ENCODE peak calls at places on chromosomes 11 and 22, in ten cellular contexts. B is adrenal gland, F is body of pancreas, P is Peyer's patch, O is H9, Z is GM23338, V is GM12865, D is astrocyte of the spinal cord, A is IMR-90, N is heart left ventricle. M is an unnamed sample.

GRCh38 chr22:35140879-35141745 is 75.2 kb downstream of the ISX start:
- DNase-seq in D (no peak), O (peak), P (peak), A (no peak), V (peak), F (no peak), B (no peak), N (no peak), Z (peak), M (peak)

GRCh38 chr11:77661670-77662069 is 24.1 kb upstream of the CLNS1A start:
- DNase-seq in P (no peak), Z (no peak), F (no peak), N (no peak), V (no peak), A (no peak), D (no peak), O (no peak), B (no peak), M (no peak)

GRCh38 chr11:134346101-134346975 is 14.6 kb downstream of the GLB1L2 start:
- DNase-seq in D (no peak), B (no peak), A (no peak), P (no peak), O (peak), V (no peak), Z (no peak), N (no peak), F (no peak), M (no peak)

GRCh38 chr22:25928038-25928437 is 186.1 kb downstream of the MYO18B start:
- DNase-seq in P (no peak), F (no peak), B (no peak), D (no peak), O (no peak), A (no peak), N (no peak), V (no peak), Z (peak), M (no peak)

GRCh38 chr11:112780351-112781043 is 180.7 kb upstream of the NCAM1 start:
- DNase-seq in P (no peak), B (no peak), O (no peak), Z (no peak), D (peak), F (no peak), V (no peak), N (peak), A (peak), M (no peak)

GRCh38 chr11:47105541-47105940 is 71.1 kb downstream of the ARFGAP2 start:
- DNase-seq in D (no peak), N (no peak), B (no peak), O (no peak), P (no peak), V (no peak), Z (no peak), A (no peak), F (no peak), M (no peak)

GRCh38 chr11:77517226-77517625 is 43.3 kb upstream of the PAK1 start:
- DNase-seq in P (no peak), V (no peak), A (no peak), Z (no peak), D (peak), F (no peak), N (no peak), O (no peak), B (no peak), M (no peak)

GRCh38 chr22:21834869-21835268 is 32.6 kb downstream of the MAPK1 start:
- DNase-seq in A (no peak), D (no peak), Z (no peak), B (no peak), F (no peak), O (no peak), V (peak), P (peak), N (no peak), M (no peak)

GRCh38 chr11:82680252-82680651 is 53.4 kb downstream of the FAM181B start:
- DNase-seq in B (no peak), Z (no peak), V (no peak), N (no peak), P (no peak), D (no peak), O (no peak), F (no peak), A (no peak), M (no peak)

GRCh38 chr22:28799834-28800307 is 498 bp downstream of the XBP1 start:
- DNase-seq in A (peak), V (peak), P (peak), B (peak), F (peak), N (peak), D (peak), O (peak), Z (peak), M (peak)

GRCh38 chr22:28798810-28799124 is 1.6 kb downstream of the XBP1 start:
- DNase-seq in V (no peak), B (no peak), D (no peak), N (no peak), A (no peak), O (no peak), F (no peak), P (no peak), Z (no peak), M (no peak)

GRCh38 chr22:28799125-28799833 is 1.1 kb downstream of the XBP1 start:
- DNase-seq in V (peak), O (no peak), Z (peak), P (peak), A (peak), D (peak), N (peak), B (peak), F (peak), M (no peak)

GRCh38 chr22:28801845-28802594 is 1.7 kb upstream of the XBP1 start:
- DNase-seq in P (peak), D (no peak), A (no peak), F (peak), O (no peak), N (no peak), Z (peak), V (peak), B (no peak), M (no peak)

GRCh38 chr22:28800308-28801041 is at the start of gene XBP1:
- DNase-seq in D (peak), B (peak), P (peak), A (peak), O (peak), V (peak), F (peak), N (peak), Z (peak), M (peak)
- TF ChIP-seq CTCF in D (no peak), B (no peak), P (no peak), A (no peak), O (no peak), V (no peak), F (no peak), N (no peak), Z (no peak), M (no peak)

DNA sequence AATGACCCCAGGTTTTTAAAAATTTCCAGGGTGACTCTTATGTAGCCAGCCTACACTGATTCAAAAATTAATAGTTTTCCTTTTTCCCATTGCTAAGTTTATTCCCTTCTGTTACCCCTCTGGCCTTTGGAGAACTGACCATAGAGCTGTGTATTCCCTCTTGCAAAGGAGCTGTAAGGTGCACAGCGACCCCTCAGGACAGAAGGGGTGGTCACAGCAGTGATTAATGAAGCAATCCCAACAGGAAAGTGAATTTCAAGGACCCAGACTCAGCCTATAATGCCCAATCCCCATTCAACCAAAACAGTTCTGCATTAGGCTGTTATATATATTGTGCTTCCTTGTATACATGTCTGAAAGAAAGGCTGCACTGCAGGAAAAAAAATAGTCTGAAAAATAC is 147.1 kb downstream of the WT1 start:
- DNase-seq in O (peak), V (no peak), A (no peak), B (no peak), D (no peak), P (no peak), F (no peak), N (no peak), Z (peak), M (no peak)
- TF ChIP-seq CTCF in O (peak), V (no peak), A (no peak), B (no peak), D (peak), P (no peak), F (no peak), N (no peak), Z (peak), M (no peak)

GRCh38 chr11:58786693-58787092 is 55.0 kb upstream of the GLYAT start:
- DNase-seq in V (no peak), D (no peak), Z (no peak), O (no peak), P (no peak), N (no peak), A (no peak), B (no peak), F (no peak), M (no peak)

GRCh38 chr11:58782066-58782465 is 50.3 kb upstream of the GLYAT start:
- DNase-seq in F (no peak), V (no peak), Z (no peak), O (no peak), D (no peak), P (no peak), B (no peak), N (no peak), A (no peak), M (no peak)

GRCh38 chr11:58787903-58788302 is 56.2 kb upstream of the GLYAT start:
- DNase-seq in Z (no peak), D (no peak), O (no peak), V (no peak), P (no peak), F (no peak), A (peak), B (no peak), N (no peak), M (no peak)

GRCh38 chr11:58788355-58789023 is 56.0 kb downstream of the GLYATL2 start:
- DNase-seq in P (peak), A (peak), Z (peak), B (peak), F (peak), O (peak), N (peak), D (peak), V (peak), M (no peak)

DNA sequence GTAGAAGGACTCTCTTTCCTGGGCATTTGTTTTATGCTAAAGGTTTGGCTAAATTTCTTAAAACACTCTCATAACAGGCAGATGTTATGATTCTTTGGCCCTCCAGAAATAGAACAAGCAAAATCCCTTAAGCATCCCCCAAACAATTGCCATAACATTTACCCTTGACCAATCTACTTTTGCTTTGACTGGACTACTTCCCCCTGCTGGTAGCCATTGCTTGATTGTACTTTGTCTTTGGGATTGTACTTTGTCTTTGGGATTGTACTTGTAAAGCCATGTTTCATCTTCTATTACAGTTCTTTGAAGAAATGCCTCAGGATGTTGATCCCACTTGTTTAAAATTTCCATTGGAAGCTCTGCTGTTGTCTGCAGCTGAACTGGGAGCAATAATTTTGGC is 53.3 kb upstream of the GLYAT start:
- DNase-seq in P (no peak), O (no peak), Z (peak), F (no peak), V (peak), N (no peak), A (no peak), B (no peak), D (no peak), M (no peak)
- TF ChIP-seq CTCF in P (peak), O (no peak), Z (peak), F (no peak), V (peak), N (no peak), A (no peak), B (no peak), D (no peak), M (no peak)

DNA sequence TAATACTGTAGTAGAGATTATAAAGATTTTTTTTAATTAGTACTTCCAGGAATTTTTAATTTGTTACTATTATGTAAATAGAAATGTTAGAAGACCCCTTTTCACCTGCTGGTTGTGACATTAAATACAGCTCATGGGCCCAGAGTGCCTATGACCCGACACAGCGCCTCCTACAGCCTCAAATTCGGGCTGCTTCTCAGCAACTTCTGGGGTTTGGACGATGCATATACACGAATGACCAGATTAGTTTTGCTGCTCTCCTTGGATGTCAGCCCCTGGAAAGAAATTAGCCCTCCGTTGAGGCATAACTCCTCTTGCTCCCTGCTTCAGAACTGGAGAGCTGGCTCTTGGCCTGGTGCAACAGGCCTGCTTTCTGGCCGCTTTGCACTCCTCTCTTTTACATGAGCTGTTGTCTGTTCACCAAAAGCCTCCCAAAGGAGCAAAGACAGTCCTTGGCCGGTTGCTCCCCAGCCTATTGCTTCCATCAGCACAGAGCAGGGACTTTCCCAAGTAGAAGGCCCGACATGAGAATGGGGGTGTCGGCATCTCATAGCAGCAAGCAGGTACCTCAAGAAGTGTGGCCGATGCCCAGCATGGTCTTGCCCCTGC is 3.3 kb downstream of the TECTA start:
- DNase-seq in Z (peak), P (no peak), B (no peak), N (no peak), O (peak), A (no peak), D (no peak), V (peak), F (no peak), M (no peak)
- TF ChIP-seq CTCF in Z (peak), P (no peak), B (no peak), N (no peak), O (peak), A (no peak), D (no peak), V (no peak), F (no peak), M (no peak)

GRCh38 chr22:20206709-20207215 is 55.9 kb upstream of the CCDC188 start:
- DNase-seq in O (no peak), D (no peak), P (peak), V (no peak), Z (no peak), F (peak), N (no peak), A (peak), B (no peak), M (no peak)
- TF ChIP-seq CTCF in O (no peak), D (no peak), P (peak), V (no peak), Z (peak), F (peak), N (peak), A (no peak), B (no peak), M (no peak)

GRCh38 chr22:36977401-36977861 is 41.8 kb downstream of the TST start:
- DNase-seq in Z (peak), N (peak), F (peak), A (peak), B (peak), V (peak), P (peak), O (peak), D (peak), M (peak)
- TF ChIP-seq CTCF in Z (peak), N (peak), F (no peak), A (peak), B (peak), V (peak), P (peak), O (peak), D (peak), M (no peak)

GRCh38 chr22:46008836-46009596 is 32.1 kb upstream of the WNT7B start:
- DNase-seq in D (no peak), Z (no peak), N (peak), P (no peak), F (no peak), O (no peak), V (no peak), A (no peak), B (no peak), M (no peak)

GRCh38 chr22:46006379-46007002 is 29.5 kb upstream of the WNT7B start:
- DNase-seq in V (peak), Z (peak), B (peak), A (peak), D (peak), P (peak), N (peak), F (peak), O (peak), M (peak)

GRCh38 chr22:46007003-46007847 is 30.3 kb upstream of the WNT7B start:
- DNase-seq in V (no peak), O (no peak), A (peak), P (peak), F (peak), D (peak), B (peak), Z (no peak), N (peak), M (no peak)

GRCh38 chr22:46008291-46008690 is 31.3 kb upstream of the WNT7B start:
- DNase-seq in Z (no peak), N (peak), V (no peak), B (no peak), A (no peak), P (no peak), O (no peak), F (no peak), D (no peak), M (no peak)

GRCh38 chr22:46007848-46008261 is 30.9 kb upstream of the WNT7B start:
- DNase-seq in P (peak), D (peak), N (peak), V (no peak), F (peak), Z (no peak), A (peak), B (no peak), O (no peak), M (peak)
- TF ChIP-seq CTCF in P (no peak), D (peak), N (no peak), V (no peak), F (no peak), Z (no peak), A (no peak), B (no peak), O (no peak), M (no peak)